ENCODE peak calls at places on chromosomes 5 and 9, in six cellular contexts. C is uterus, F is body of pancreas, Z is spleen, H is tibial nerve, O is IMR-90. I is an unnamed sample.

GRCh38 chr9:84228130-84228735 is 112.3 kb downstream of the SLC28A3 start:
- DNase-seq in C (no peak), O (no peak), H (no peak), Z (no peak), F (no peak), I (no peak)

GRCh38 chr5:131607418-131607817 is 27.6 kb downstream of the RAPGEF6 start:
- DNase-seq in F (no peak), Z (no peak), C (no peak), H (no peak), O (no peak), I (no peak)

GRCh38 chr5:35618791-35619190 is 1.1 kb downstream of the SPEF2 start:
- DNase-seq in C (no peak), F (no peak), Z (no peak), H (no peak), O (no peak), I (no peak)

GRCh38 chr9:100573655-100574260 is 4.1 kb upstream of the CAVIN4 start:
- DNase-seq in O (peak; percentile 15), Z (no peak), C (no peak), H (no peak), F (no peak), I (no peak)

GRCh38 chr5:160173-160510 is 31.2 kb upstream of the LRRC14B start:
- DNase-seq in O (peak; percentile 65), C (no peak), Z (peak; percentile 62), F (no peak), H (no peak), I (no peak)

GRCh38 chr9:121440265-121440664 is 59.4 kb downstream of the GGTA1 start:
- DNase-seq in H (no peak), F (no peak), C (no peak), O (peak; percentile 54), Z (no peak), I (no peak)

GRCh38 chr9:99011161-99011709 is 67.5 kb downstream of the COL15A1 start:
- DNase-seq in H (no peak), F (no peak), O (peak; percentile 48), Z (no peak), C (no peak), I (no peak)

GRCh38 chr5:176630681-176631222 is 277 bp downstream of the EIF4E1B start:
- DNase-seq in F (no peak), H (no peak), C (no peak), O (no peak), Z (no peak), I (no peak)

GRCh38 chr5:141680751-141681201 is 1.3 kb downstream of the ARAP3 start:
- DNase-seq in H (no peak), Z (no peak), C (peak; percentile 51), O (peak; percentile 41), F (no peak), I (no peak)

GRCh38 chr9:33229359-33230120 is 10.4 kb upstream of the SPINK4 start:
- DNase-seq in F (peak; percentile 59), Z (no peak), C (no peak), H (no peak), O (no peak), I (peak; percentile 83)

GRCh38 chr9:127776195-127776918 is 2.1 kb downstream of the SH2D3C start:
- DNase-seq in Z (peak; percentile 93), F (no peak), H (no peak), C (no peak), O (no peak), I (no peak)

GRCh38 chr9:127801955-127802575 is 617 bp upstream of the FPGS start:
- DNase-seq in H (no peak), F (no peak), C (peak; percentile 77), O (no peak), Z (no peak), I (no peak)

GRCh38 chr5:95238560-95239325 is 46.2 kb downstream of the MCTP1 start:
- DNase-seq in C (no peak), O (peak; percentile 1), H (no peak), F (no peak), Z (no peak), I (no peak)

GRCh38 chr5:126370796-126371718 is 52.2 kb upstream of the GRAMD2B start:
- DNase-seq in Z (no peak), H (no peak), O (peak; percentile 78), F (peak; percentile 53), C (no peak), I (no peak)

GRCh38 chr5:132237141-132237540 is 9.5 kb upstream of the P4HA2 start:
- DNase-seq in F (no peak), H (no peak), O (peak; percentile 39), C (peak; percentile 9), Z (peak; percentile 27), I (peak; percentile 11)

GRCh38 chr5:81657386-81657785 is 93.5 kb downstream of the SSBP2 start:
- DNase-seq in Z (no peak), F (peak; percentile 16), O (no peak), H (no peak), C (no peak), I (no peak)

GRCh38 chr5:63961598-63962161 is 565 bp downstream of the HTR1A start:
- DNase-seq in C (no peak), H (no peak), F (no peak), O (no peak), Z (peak; percentile 43), I (no peak)

DNA sequence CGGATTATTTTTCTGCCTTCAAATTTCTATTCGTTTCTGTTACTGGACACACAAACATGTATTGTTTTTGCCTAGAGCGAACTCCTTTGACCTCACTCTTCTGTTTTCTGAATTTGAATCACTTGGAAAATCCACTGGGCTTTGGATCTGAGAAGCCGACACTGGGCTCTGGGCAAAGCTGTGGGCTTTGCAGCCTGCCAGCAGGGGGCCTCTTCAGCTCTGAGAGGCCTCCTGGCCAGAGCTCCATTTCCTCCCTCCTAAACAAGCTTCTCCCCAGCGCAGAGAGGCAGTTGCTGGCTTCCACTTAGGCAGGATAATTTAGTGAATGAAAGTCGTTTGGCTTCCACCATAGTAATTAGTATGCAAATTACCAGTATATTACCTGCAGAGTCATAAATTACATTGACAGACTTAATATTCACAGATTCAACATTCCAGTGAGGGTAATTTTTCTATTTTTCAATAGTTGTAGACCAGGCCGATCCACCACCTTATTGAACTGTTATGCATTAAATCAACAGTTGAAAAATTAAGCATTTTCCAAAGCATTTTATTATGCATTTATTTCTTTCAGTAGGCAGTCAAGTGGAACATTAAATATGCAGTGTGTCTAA is 104.0 kb upstream of the ZNF366 start:
- DNase-seq in F (peak; percentile 72), H (peak; percentile 48), O (peak; percentile 74), C (peak; percentile 76), Z (peak; percentile 85), I (no peak)
- H3K4me3 ChIP-seq in F (no peak overlapping the region), H (no peak overlapping the region), O (no peak overlapping the region), C (no peak overlapping the region), Z (no peak overlapping the region), I (no peak overlapping the region)

DNA sequence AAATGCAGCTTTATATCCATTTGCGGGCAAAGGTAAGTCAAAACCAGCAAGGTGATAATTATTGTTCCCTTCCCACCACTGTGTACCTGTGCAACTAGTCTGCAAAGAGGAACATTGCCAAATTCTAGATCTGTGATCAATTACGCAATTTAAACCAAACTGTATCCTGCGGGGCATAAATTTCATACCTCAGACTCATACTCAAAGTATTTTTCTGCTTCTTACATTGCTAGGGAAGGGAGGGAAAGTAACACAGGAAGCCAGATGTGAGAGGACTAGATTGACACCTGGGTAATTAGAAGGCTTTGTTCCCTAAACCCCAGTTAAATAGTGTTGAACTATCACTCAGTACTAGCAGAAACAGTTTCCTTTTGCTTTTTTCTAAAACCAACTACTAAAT is 240.2 kb upstream of the ZNF608 start:
- DNase-seq in H (no peak), Z (no peak), O (no peak), C (no peak), F (no peak), I (no peak)
- TF ChIP-seq POLR2A in H (no peak), Z (no peak), O (no peak), C (no peak), F (no peak), I (no peak)

DNA sequence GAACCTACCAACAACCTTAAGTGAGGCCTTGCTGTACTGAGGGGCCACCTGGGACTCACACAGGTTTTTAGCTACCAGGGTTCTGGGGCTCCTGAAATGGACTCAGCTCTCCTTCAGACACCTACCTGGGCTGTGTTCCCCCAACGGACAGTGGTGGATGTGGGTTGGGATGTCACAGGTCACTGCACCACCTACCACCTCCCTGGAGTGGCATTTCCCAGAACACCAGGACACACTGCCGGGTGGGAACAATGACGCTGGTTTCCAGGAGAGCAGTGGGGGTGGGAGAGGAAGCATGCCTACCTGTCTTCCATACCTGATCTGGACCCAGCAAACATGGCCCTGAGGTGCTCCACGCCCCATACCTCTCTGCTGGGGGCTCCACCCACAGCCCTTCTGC is 20.9 kb downstream of the ERGIC1 start:
- DNase-seq in O (no peak), F (no peak), Z (no peak), C (no peak), H (no peak), I (no peak)
- H3K4me1 ChIP-seq in O (peaks cover 55% of the 10 kb centered on the region), F (peaks cover 59% of the 10 kb centered on the region), Z (peaks cover 100% of the 10 kb centered on the region), C (peaks cover 34% of the 10 kb centered on the region), H (peaks cover 37% of the 10 kb centered on the region), I (peaks cover 91% of the 10 kb centered on the region)

GRCh38 chr5:138755084-138755748 is 2.0 kb downstream of the CTNNA1 start:
- DNase-seq in C (no peak), H (no peak), Z (no peak), O (no peak), F (no peak), I (peak; percentile 18)
- H3K4me3 ChIP-seq in C (no peak overlapping the region), H (no peak overlapping the region), Z (peak overlapping the region; percentile 97), O (no peak overlapping the region), F (no peak overlapping the region), I (peak overlapping the region; percentile 95)

I was measured in suprapubic skin.